ENCODE peak calls at places on chromosomes 3 and 15, in seven cellular contexts. Q, E, N, L, P, F and D are unnamed samples.

GRCh38 chr3:8891774-8892173 is 71.5 kb downstream of the RAD18 start:
- DNase-seq in Q (peak; percentile 76), E (no peak), N (no peak), L (no peak), P (no peak), F (no peak), D (no peak)

GRCh38 chr3:66856555-66856954 is 141.6 kb upstream of the KBTBD8 start:
- DNase-seq in Q (no peak), E (no peak), N (no peak), L (no peak), P (no peak), F (no peak), D (no peak)

GRCh38 chr3:195755391-195755790 is 34.6 kb downstream of the MUC20 start:
- DNase-seq in Q (no peak), E (no peak), N (no peak), L (no peak), P (no peak), F (no peak), D (no peak)

GRCh38 chr15:28133281-28133680 is 34.2 kb upstream of the OCA2 start:
- DNase-seq in Q (peak; percentile 41), E (no peak), N (no peak), L (no peak), P (no peak), F (no peak), D (no peak)

GRCh38 chr3:139534444-139534812 is 5.1 kb downstream of the RBP1 start:
- DNase-seq in Q (peak; percentile 95), E (no peak), N (no peak), L (no peak), P (no peak), F (peak; percentile 84), D (no peak)

GRCh38 chr3:157061271-157061670 is 98.7 kb downstream of the CCNL1 start:
- DNase-seq in Q (no peak), E (no peak), N (no peak), L (no peak), P (no peak), F (no peak), D (no peak)

GRCh38 chr3:192130534-192131132 is 596.7 kb downstream of the FGF12 start:
- DNase-seq in Q (peak; percentile 52), E (peak; percentile 46), N (peak; percentile 57), L (peak; percentile 48), P (peak; percentile 59), F (no peak), D (no peak)

GRCh38 chr15:57138260-57138895 is 219.9 kb downstream of the TCF12 start:
- DNase-seq in Q (peak; percentile 80), E (no peak), N (peak; percentile 50), L (no peak), P (peak; percentile 51), F (no peak), D (no peak)

GRCh38 chr3:15645740-15646490 is 44.4 kb downstream of the BTD start:
- DNase-seq in Q (peak; percentile 98), E (no peak), N (no peak), L (no peak), P (no peak), F (no peak), D (no peak)

GRCh38 chr3:12280333-12280732 is 8.5 kb upstream of the PPARG start:
- DNase-seq in Q (no peak), E (no peak), N (no peak), L (no peak), P (no peak), F (no peak), D (no peak)

GRCh38 chr15:78767331-78767951 is 43.8 kb downstream of the ADAMTS7 start:
- DNase-seq in Q (no peak), E (no peak), N (no peak), L (peak; percentile 20), P (peak; percentile 28), F (no peak), D (no peak)

GRCh38 chr3:105093853-105094252 is 272.9 kb upstream of the ALCAM start:
- DNase-seq in Q (no peak), E (no peak), N (no peak), L (no peak), P (no peak), F (no peak), D (no peak)

GRCh38 chr3:64038252-64038651 is 15.0 kb upstream of the PSMD6 start:
- DNase-seq in Q (no peak), E (no peak), N (no peak), L (no peak), P (no peak), F (no peak), D (no peak)

GRCh38 chr3:141383555-141384129 is 15.3 kb downstream of the ZBTB38 start:
- DNase-seq in Q (peak; percentile 59), E (no peak), N (no peak), L (no peak), P (no peak), F (no peak), D (no peak)

GRCh38 chr3:132418916-132419315 is 1.6 kb downstream of the DNAJC13 start:
- DNase-seq in Q (no peak), E (no peak), N (no peak), L (no peak), P (no peak), F (no peak), D (no peak)

GRCh38 chr15:48493084-48493762 is 152.3 kb downstream of the FBN1 start:
- DNase-seq in Q (peak; percentile 97), E (no peak), N (no peak), L (no peak), P (no peak), F (peak; percentile 88), D (no peak)

GRCh38 chr15:29773816-29774215 is 48.5 kb downstream of the TJP1 start:
- DNase-seq in Q (peak; percentile 62), E (no peak), N (no peak), L (no peak), P (no peak), F (no peak), D (no peak)

GRCh38 chr15:65869954-65870871 is 922 bp downstream of the RAB11A start:
- DNase-seq in Q (peak; percentile 38), E (peak; percentile 44), N (peak; percentile 54), L (peak; percentile 66), P (peak; percentile 23), F (no peak), D (no peak)

GRCh38 chr3:111359261-111360030 is 182.6 kb upstream of the CD96 start:
- DNase-seq in Q (no peak), E (no peak), N (no peak), L (no peak), P (no peak), F (no peak), D (no peak)

GRCh38 chr15:39466428-39466827 is 114.5 kb upstream of the THBS1 start:
- DNase-seq in Q (no peak), E (no peak), N (no peak), L (peak; percentile 83), P (no peak), F (no peak), D (no peak)

GRCh38 chr3:188914556-188914955 is 257.2 kb upstream of the TPRG1 start:
- DNase-seq in Q (peak; percentile 95), E (no peak), N (no peak), L (no peak), P (no peak), F (no peak), D (no peak)

GRCh38 chr3:16865335-16865734 is 19.4 kb upstream of the PLCL2 start:
- DNase-seq in Q (peak; percentile 70), E (no peak), N (no peak), L (no peak), P (no peak), F (no peak), D (no peak)

DNA sequence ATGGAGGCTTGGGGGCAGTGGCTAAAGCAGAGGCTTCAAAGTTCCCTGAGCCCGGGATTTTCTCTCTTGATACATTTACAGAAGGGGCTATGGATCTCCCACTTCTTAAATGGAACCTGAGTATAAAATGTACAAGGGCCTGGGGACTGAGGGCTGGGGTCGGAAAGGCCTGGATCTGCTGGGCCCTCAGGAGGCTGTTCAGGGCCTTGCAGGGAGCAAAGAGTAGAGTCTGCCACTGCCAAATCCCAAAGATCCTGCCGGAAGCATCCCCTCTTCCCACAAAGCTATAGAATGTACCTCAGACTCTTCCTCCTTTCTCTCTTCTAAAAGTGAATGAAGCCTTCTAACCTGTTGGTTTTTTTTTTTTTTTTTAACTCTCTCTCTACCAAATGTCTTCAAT is 59.8 kb upstream of the ARHGEF3 start:
- DNase-seq in Q (no peak), E (no peak), N (no peak), L (no peak), P (no peak), F (no peak), D (no peak)
- TF ChIP-seq CTCF in Q (no peak), E (no peak), N (no peak), L (no peak), P (no peak), F (no peak), D (no peak)

DNA sequence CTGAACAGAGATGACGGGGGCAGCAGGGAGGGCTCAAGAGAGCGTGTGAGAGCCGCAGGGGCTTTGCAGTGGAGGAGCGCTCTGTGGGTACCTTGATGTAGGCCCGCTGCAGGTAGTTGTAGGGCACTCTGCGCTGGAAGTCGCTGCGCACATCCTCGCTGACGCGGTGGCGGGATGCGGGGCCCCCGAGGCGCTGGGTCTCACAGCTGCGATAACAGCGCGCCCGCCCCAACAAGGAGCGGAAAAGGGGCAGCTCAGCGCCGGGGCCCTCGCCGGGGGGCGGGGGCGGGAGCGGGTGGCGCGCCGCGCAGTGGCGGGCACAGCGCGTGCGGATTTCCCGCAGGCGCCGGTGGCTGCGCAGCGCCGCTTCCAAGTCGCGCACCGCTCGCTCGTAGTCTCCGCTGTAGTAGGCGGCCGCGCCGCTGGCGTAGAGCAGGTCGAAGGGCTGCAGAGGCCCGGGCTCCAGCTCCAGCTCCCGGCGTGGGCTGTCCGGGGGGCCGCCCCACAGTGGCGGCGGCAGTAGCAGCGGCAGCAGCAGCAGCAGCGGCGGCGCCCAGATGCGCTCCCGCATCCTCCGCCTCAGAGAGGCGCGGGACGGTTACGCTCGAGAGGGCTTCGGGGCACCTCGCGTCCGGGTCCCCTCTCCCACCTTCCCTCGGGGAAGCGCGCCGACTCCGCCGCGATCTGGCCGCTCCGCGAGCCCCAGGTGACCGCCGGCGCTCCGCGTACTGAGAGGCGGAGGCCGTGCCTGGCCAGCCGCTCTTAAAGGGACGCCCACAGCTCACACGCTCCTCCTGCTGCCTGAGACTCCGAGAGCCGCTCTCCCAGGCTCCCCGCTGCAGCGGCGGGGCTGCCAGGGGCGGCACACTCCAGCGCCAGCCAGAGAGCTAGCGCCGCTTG is at the start of gene P3H2:
- DNase-seq in Q (peak; percentile 94), E (peak; percentile 88), N (peak; percentile 82), L (peak; percentile 85), P (peak; percentile 84), F (peak; percentile 78), D (peak; percentile 84)
- TF ChIP-seq CTCF in Q (peak; percentile 47), E (peak; percentile 51), N (peak; percentile 11), L (peak; percentile 52), P (no peak), F (peak; percentile 62), D (peak; percentile 56)

GRCh38 chr15:81276967-81277366 is 47.0 kb downstream of the STARD5 start:
- DNase-seq in Q (no peak), E (no peak), N (no peak), L (no peak), P (no peak), F (no peak), D (no peak)
- TF ChIP-seq CTCF in Q (no peak), E (no peak), N (no peak), L (no peak), P (no peak), F (no peak), D (no peak)

DNA sequence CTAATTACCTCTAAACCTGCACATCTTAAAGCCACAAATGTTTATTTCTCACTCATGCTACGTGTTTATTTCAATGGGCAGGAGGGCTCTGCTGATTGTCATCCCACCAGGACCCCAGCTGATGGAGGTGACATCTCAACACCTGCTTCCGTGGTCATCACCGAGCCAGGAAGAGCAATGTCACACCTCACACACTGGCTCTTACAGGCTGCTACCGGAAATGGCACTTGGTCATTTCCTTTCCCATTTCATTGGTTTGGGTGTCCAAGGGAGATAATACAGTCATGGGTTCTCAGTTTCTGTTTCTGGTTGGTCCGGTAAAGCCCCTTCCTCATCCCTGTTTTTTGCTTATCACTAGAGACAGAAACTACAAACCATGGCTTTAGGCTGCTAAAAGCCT is 41.9 kb downstream of the ABHD2 start:
- DNase-seq in Q (no peak), E (no peak), N (no peak), L (no peak), P (no peak), F (no peak), D (no peak)
- TF ChIP-seq CTCF in Q (no peak), E (no peak), N (no peak), L (no peak), P (no peak), F (no peak), D (no peak)